ENCODE peak calls at places on chromosomes 13 and 19, in five cellular contexts. R, F, A, S and M are unnamed samples.

GRCh38 chr19:7238091-7238490 is 56.1 kb downstream of the INSR start:
- DNase-seq in A (no peak), S (no peak), F (no peak), R (no peak), M (no peak)

GRCh38 chr13:99505814-99506269 is 4.6 kb downstream of the TM9SF2 start:
- DNase-seq in S (no peak), R (no peak), A (no peak), F (peak), M (no peak)

GRCh38 chr13:24168392-24168750 is 7.9 kb downstream of the SPATA13 start:
- DNase-seq in R (no peak), S (no peak), A (no peak), F (no peak), M (no peak)

GRCh38 chr19:1132625-1133383 is 29.0 kb downstream of the GPX4 start:
- DNase-seq in F (no peak), R (peak), A (no peak), S (no peak), M (no peak)

GRCh38 chr13:99970761-99971575 is 599 bp downstream of the ZIC5 start:
- DNase-seq in R (no peak), S (no peak), F (peak), A (no peak), M (no peak)

GRCh38 chr19:17703823-17704463 is 15.3 kb upstream of the MAP1S start:
- DNase-seq in F (peak), R (peak), A (no peak), S (no peak), M (no peak)

GRCh38 chr13:87680298-87680697 is 9.1 kb downstream of the SLITRK5 start:
- DNase-seq in R (no peak), A (no peak), S (no peak), F (peak), M (no peak)

GRCh38 chr19:52600639-52601024 is 30.5 kb downstream of the ZNF701 start:
- DNase-seq in R (no peak), S (no peak), F (no peak), A (no peak), M (no peak)

GRCh38 chr13:95317037-95317989 is 16.1 kb upstream of the ABCC4 start:
- DNase-seq in S (no peak), F (peak), R (no peak), A (no peak), M (no peak)

GRCh38 chr13:39012608-39013007 is 22.0 kb upstream of the STOML3 start:
- DNase-seq in F (no peak), R (no peak), S (no peak), A (no peak), M (no peak)